ENCODE peak calls at places on chromosome 22, in six cellular contexts. Q is cardiac fibroblast, T is left colon, R is skeletal muscle cell, O is NCI-H2171 treated with DMSO at 0.1 percent for 48 hours, W is suprapubic skin. L is an unnamed sample.

GRCh38 chr22:46807458-46807857 is 45.0 kb downstream of the TBC1D22A start:
- DNase-seq in Q (no peak), T (no peak), R (no peak), O (no peak), W (no peak), L (no peak)

GRCh38 chr22:44802071-44802700 is 49.8 kb downstream of the ARHGAP8 start:
- DNase-seq in Q (no peak), T (no peak), R (no peak), O (no peak), W (no peak), L (no peak)

GRCh38 chr22:48883211-48883960 is 944.3 kb downstream of the BRD1 start:
- DNase-seq in Q (no peak), T (no peak), R (no peak), O (no peak), W (peak), L (no peak)

GRCh38 chr22:39360674-39361413 is 11.1 kb downstream of the SYNGR1 start:
- DNase-seq in Q (no peak), T (no peak), R (no peak), O (peak), W (no peak), L (no peak)

GRCh38 chr22:29291215-29291614 is 15.2 kb upstream of the GAS2L1 start:
- DNase-seq in Q (no peak), T (no peak), R (no peak), O (no peak), W (no peak), L (no peak)

GRCh38 chr22:38423512-38424503 is 31.2 kb downstream of the KCNJ4 start:
- DNase-seq in Q (no peak), T (peak), R (no peak), O (peak), W (no peak), L (no peak)

GRCh38 chr22:24181088-24181995 is at the start of gene SUSD2:
- DNase-seq in Q (no peak), T (no peak), R (no peak), O (peak), W (no peak), L (peak)

GRCh38 chr22:47010211-47010610 is 247.8 kb downstream of the TBC1D22A start:
- DNase-seq in Q (no peak), T (peak), R (no peak), O (no peak), W (no peak), L (no peak)

GRCh38 chr22:50498322-50498861 is 9.1 kb downstream of the LMF2 start:
- DNase-seq in Q (peak), T (peak), R (no peak), O (no peak), W (peak), L (peak)

GRCh38 chr22:19636696-19637355 is 77.5 kb upstream of the SEPTIN5 start:
- DNase-seq in Q (no peak), T (no peak), R (no peak), O (no peak), W (peak), L (no peak)

GRCh38 chr22:49228431-49229037 is 599.1 kb downstream of the BRD1 start:
- DNase-seq in Q (no peak), T (no peak), R (no peak), O (no peak), W (peak), L (no peak)

GRCh38 chr22:23306926-23307325 is 126.6 kb downstream of the BCR start:
- DNase-seq in Q (no peak), T (no peak), R (no peak), O (no peak), W (peak), L (no peak)

GRCh38 chr22:37289156-37289735 is 6.9 kb downstream of the CYTH4 start:
- DNase-seq in Q (no peak), T (no peak), R (no peak), O (no peak), W (no peak), L (no peak)

GRCh38 chr22:21628386-21629261 is 1.2 kb downstream of the YDJC start:
- DNase-seq in Q (no peak), T (peak), R (no peak), O (no peak), W (no peak), L (peak)

GRCh38 chr22:29206372-29207230 is 905 bp downstream of the EMID1 start:
- DNase-seq in Q (no peak), T (no peak), R (no peak), O (no peak), W (no peak), L (no peak)

GRCh38 chr22:23520875-23521441 is 59.1 kb downstream of the IGLL1 start:
- DNase-seq in Q (peak), T (no peak), R (peak), O (peak), W (no peak), L (peak)

GRCh38 chr22:33006220-33006954 is 51.8 kb downstream of the SYN3 start:
- DNase-seq in Q (no peak), T (no peak), R (no peak), O (no peak), W (no peak), L (no peak)

GRCh38 chr22:36149464-36149863 is 11.1 kb downstream of the APOL3 start:
- DNase-seq in Q (peak), T (no peak), R (no peak), O (no peak), W (no peak), L (no peak)

GRCh38 chr22:35352214-35353111 is 28.4 kb upstream of the HMOX1 start:
- DNase-seq in Q (peak), T (peak), R (no peak), O (no peak), W (peak), L (peak)

L was measured in NCI-H82.